ENCODE peak calls at places on chromosomes 11 and 22, in ten cellular contexts. I is NCI-H510A treated with DMSO at 0.1 percent for 48 hours; Q is HEK293T; H is effector memory CD4-positive, alpha-beta T cell; Y is K562; B is astrocyte of the hippocampus; F is SK-N-DZ; N is MM.1S; U is ovary; X is PC-9. S is an unnamed sample.

GRCh38 chr22:33519140-33519973 is 400.9 kb downstream of the LARGE1 start:
- DNase-seq in I (peak; percentile 66), Q (peak; percentile 66), H (no peak), Y (peak; percentile 17), B (peak; percentile 82), F (peak; percentile 64), N (peak; percentile 74), U (peak; percentile 67), X (peak; percentile 9), S (peak; percentile 56)

GRCh38 chr11:112834277-112834755 is 126.9 kb upstream of the NCAM1 start:
- DNase-seq in I (no peak), Q (no peak), H (no peak), Y (no peak), B (peak; percentile 60), F (peak; percentile 93), N (no peak), U (no peak), X (no peak), S (peak; percentile 63)

GRCh38 chr11:35811783-35812182 is 132.1 kb upstream of the LDLRAD3 start:
- DNase-seq in I (no peak), Q (no peak), H (no peak), Y (no peak), B (no peak), F (no peak), N (no peak), U (no peak), X (no peak), S (no peak)

GRCh38 chr11:15968461-15969130 is 387.8 kb downstream of the SOX6 start:
- DNase-seq in I (peak; percentile 11), Q (no peak), H (no peak), Y (peak; percentile 11), B (peak; percentile 35), F (no peak), N (no peak), U (no peak), X (peak; percentile 13), S (no peak)

GRCh38 chr11:47886096-47886495 is 37.9 kb upstream of the NUP160 start:
- DNase-seq in I (no peak), Q (no peak), H (no peak), Y (no peak), B (peak; percentile 46), F (no peak), N (no peak), U (peak; percentile 29), X (peak; percentile 32), S (peak; percentile 6)

GRCh38 chr11:117445097-117445658 is 117.5 kb downstream of the CEP164 start:
- DNase-seq in I (no peak), Q (no peak), H (no peak), Y (no peak), B (no peak), F (no peak), N (no peak), U (no peak), X (no peak), S (no peak)

GRCh38 chr11:132779487-132779886 is 752.8 kb downstream of the OPCML start:
- DNase-seq in I (no peak), Q (no peak), H (no peak), Y (no peak), B (peak; percentile 80), F (no peak), N (no peak), U (no peak), X (no peak), S (no peak)

GRCh38 chr22:31911565-31912401 is 32.6 kb upstream of the YWHAH start:
- DNase-seq in I (no peak), Q (no peak), H (no peak), Y (peak; percentile 60), B (no peak), F (no peak), N (no peak), U (no peak), X (peak; percentile 19), S (no peak)

GRCh38 chr11:63858628-63859550 is 20.0 kb downstream of the MARK2 start:
- DNase-seq in I (no peak), Q (no peak), H (no peak), Y (no peak), B (no peak), F (no peak), N (no peak), U (peak; percentile 66), X (no peak), S (no peak)

GRCh38 chr11:58905141-58905715 is 34.1 kb upstream of the GLYATL1 start:
- DNase-seq in I (no peak), Q (no peak), H (no peak), Y (no peak), B (peak; percentile 79), F (peak; percentile 81), N (no peak), U (no peak), X (no peak), S (peak; percentile 15)

GRCh38 chr22:48560836-48561235 is 1266.8 kb downstream of the BRD1 start:
- DNase-seq in I (no peak), Q (no peak), H (no peak), Y (no peak), B (no peak), F (no peak), N (no peak), U (no peak), X (no peak), S (no peak)

GRCh38 chr11:134740590-134741342 is 328.7 kb upstream of the B3GAT1 start:
- DNase-seq in I (no peak), Q (no peak), H (no peak), Y (no peak), B (no peak), F (no peak), N (no peak), U (no peak), X (no peak), S (no peak)

GRCh38 chr11:43852057-43852636 is 28.5 kb upstream of the ALKBH3 start:
- DNase-seq in I (peak; percentile 56), Q (peak; percentile 62), H (peak; percentile 15), Y (peak; percentile 64), B (peak; percentile 87), F (peak; percentile 67), N (peak; percentile 67), U (peak; percentile 48), X (peak; percentile 67), S (no peak)

GRCh38 chr22:39242809-39243442 is 1.9 kb downstream of the PDGFB start:
- DNase-seq in I (peak; percentile 12), Q (no peak), H (peak; percentile 20), Y (peak; percentile 51), B (peak; percentile 44), F (no peak), N (peak; percentile 42), U (no peak), X (peak; percentile 91), S (peak; percentile 79)

GRCh38 chr22:35458547-35459422 is 58.8 kb downstream of the MCM5 start:
- DNase-seq in I (peak; percentile 21), Q (no peak), H (no peak), Y (no peak), B (no peak), F (no peak), N (no peak), U (no peak), X (no peak), S (no peak)

GRCh38 chr11:8268530-8269461 is 5.1 kb upstream of the LMO1 start:
- DNase-seq in I (no peak), Q (peak; percentile 46), H (no peak), Y (no peak), B (peak; percentile 26), F (no peak), N (no peak), U (no peak), X (no peak), S (no peak)

GRCh38 chr11:118343981-118344521 is at the start of gene CD3G:
- DNase-seq in I (no peak), Q (no peak), H (peak; percentile 54), Y (no peak), B (no peak), F (no peak), N (no peak), U (no peak), X (no peak), S (no peak)

GRCh38 chr11:123408619-123409455 is 21.2 kb upstream of the GRAMD1B start:
- DNase-seq in I (no peak), Q (no peak), H (no peak), Y (no peak), B (no peak), F (no peak), N (no peak), U (no peak), X (no peak), S (no peak)

GRCh38 chr11:2268911-2269600 is 1.3 kb downstream of the ASCL2 start:
- DNase-seq in I (no peak), Q (peak; percentile 66), H (no peak), Y (peak; percentile 85), B (peak; percentile 35), F (no peak), N (no peak), U (no peak), X (peak; percentile 49), S (peak; percentile 72)

GRCh38 chr11:31817621-31818493 is 6.7 kb upstream of the PAX6 start:
- DNase-seq in I (no peak), Q (no peak), H (no peak), Y (no peak), B (peak; percentile 85), F (no peak), N (no peak), U (no peak), X (no peak), S (no peak)

GRCh38 chr11:33178443-33179154 is 17.3 kb upstream of the CSTF3 start:
- DNase-seq in I (no peak), Q (no peak), H (no peak), Y (no peak), B (no peak), F (no peak), N (no peak), U (no peak), X (no peak), S (no peak)